ENCODE peak calls at places on chromosomes 5 and 9, in six cellular contexts. J is activated T-cell treated with anti-CD3 and anti-CD28 coated beads for 1 hour; H is Kasumi-1; M is stimulated activated CD4-positive, alpha-beta T cell treated with anti-CD3 and anti-CD28 coated beads, Interleukin-2, amount 100 ng/mL, for 48 hours; A is IMR-90; B is fibroblast of the aortic adventitia. L is an unnamed sample.

GRCh38 chr9:126599047-126599650 is 14.6 kb upstream of the LMX1B start:
- DNase-seq in J (no peak), H (no peak), M (no peak), A (no peak), B (no peak), L (no peak)

GRCh38 chr5:124634228-124634819 is 112.1 kb downstream of the ZNF608 start:
- DNase-seq in J (no peak), H (no peak), M (no peak), A (peak), B (no peak), L (no peak)

GRCh38 chr9:110028281-110029075 is 179.5 kb downstream of the C9orf152 start:
- DNase-seq in J (no peak), H (no peak), M (no peak), A (no peak), B (no peak), L (no peak)

GRCh38 chr5:122877518-122877917 is 32.1 kb downstream of the SNX24 start:
- DNase-seq in J (no peak), H (no peak), M (no peak), A (no peak), B (no peak), L (no peak)

GRCh38 chr5:130316971-130317421 is 412.7 kb downstream of the CHSY3 start:
- DNase-seq in J (no peak), H (no peak), M (no peak), A (no peak), B (no peak), L (no peak)

GRCh38 chr5:171630670-171631065 is 154.9 kb upstream of the SMIM23 start:
- DNase-seq in J (no peak), H (no peak), M (no peak), A (no peak), B (no peak), L (no peak)

GRCh38 chr5:105952875-105953274 is 1717.9 kb downstream of the EFNA5 start:
- DNase-seq in J (no peak), H (no peak), M (no peak), A (peak), B (peak), L (no peak)

GRCh38 chr9:100206899-100207298 is 107.9 kb downstream of the INVS start:
- DNase-seq in J (no peak), H (no peak), M (no peak), A (peak), B (peak), L (no peak)

GRCh38 chr5:4229414-4229813 is 633.8 kb downstream of the IRX1 start:
- DNase-seq in J (no peak), H (no peak), M (no peak), A (no peak), B (no peak), L (no peak)

GRCh38 chr9:133701981-133702797 is 36.0 kb downstream of the SARDH start:
- DNase-seq in J (peak), H (peak), M (peak), A (peak), B (peak), L (peak)

GRCh38 chr9:1876891-1877496 is 138.2 kb upstream of the SMARCA2 start:
- DNase-seq in J (no peak), H (no peak), M (no peak), A (no peak), B (no peak), L (no peak)

GRCh38 chr5:115542651-115543364 is 1.8 kb downstream of the FEM1C start:
- DNase-seq in J (no peak), H (no peak), M (no peak), A (no peak), B (no peak), L (no peak)

GRCh38 chr9:127612993-127613954 is 1.2 kb downstream of the STXBP1 start:
- DNase-seq in J (peak), H (no peak), M (peak), A (peak), B (peak), L (peak)

GRCh38 chr9:69397384-69398214 is 72.6 kb downstream of the ENTREP1 start:
- DNase-seq in J (no peak), H (no peak), M (no peak), A (no peak), B (peak), L (no peak)

GRCh38 chr5:34738381-34738780 is 82.3 kb downstream of the RAI14 start:
- DNase-seq in J (no peak), H (no peak), M (no peak), A (no peak), B (peak), L (no peak)

GRCh38 chr9:124621371-124622328 is 114.5 kb upstream of the NR5A1 start:
- DNase-seq in J (no peak), H (no peak), M (no peak), A (peak), B (peak), L (no peak)

GRCh38 chr9:116589392-116590354 is 97.4 kb upstream of the TRIM32 start:
- DNase-seq in J (no peak), H (peak), M (peak), A (peak), B (peak), L (no peak)

GRCh38 chr5:14167211-14167845 is 24.2 kb downstream of the TRIO start:
- DNase-seq in J (no peak), H (peak), M (no peak), A (peak), B (no peak), L (no peak)

GRCh38 chr9:17761984-17762676 is 183.3 kb downstream of the SH3GL2 start:
- DNase-seq in J (no peak), H (no peak), M (no peak), A (no peak), B (no peak), L (no peak)

GRCh38 chr5:151288180-151288579 is 15.4 kb downstream of the SLC36A3 start:
- DNase-seq in J (no peak), H (no peak), M (no peak), A (no peak), B (no peak), L (no peak)

GRCh38 chr5:142767178-142767577 is 3.0 kb upstream of the ARHGAP26 start:
- DNase-seq in J (no peak), H (no peak), M (no peak), A (no peak), B (no peak), L (no peak)

GRCh38 chr5:132181011-132181629 is 46.5 kb downstream of the P4HA2 start:
- DNase-seq in J (no peak), H (no peak), M (no peak), A (no peak), B (no peak), L (no peak)

L was measured in T follicular helper cell.